ENCODE peak calls at places on chromosome 21, in four cellular contexts. F is IMR-90, G is H9, D is neuronal stem cell. A is an unnamed sample.

GRCh38 chr21:38297193-38297592 is 40.4 kb downstream of the KCNJ15 start:
- DNase-seq in F (peak), G (no peak), D (no peak), A (no peak)

GRCh38 chr21:20789696-20790095 is 208.5 kb upstream of the NCAM2 start:
- DNase-seq in G (no peak), D (no peak), F (no peak), A (no peak)

GRCh38 chr21:33022828-33023573 is 2.7 kb upstream of the OLIG2 start:
- DNase-seq in G (peak), F (no peak), D (no peak), A (no peak)

GRCh38 chr21:37993071-37993470 is 76.8 kb upstream of the KCNJ6 start:
- DNase-seq in G (no peak), D (no peak), F (no peak), A (no peak)

GRCh38 chr21:35753308-35753707 is 307.0 kb downstream of the SETD4 start:
- DNase-seq in D (no peak), G (no peak), F (no peak), A (no peak)

GRCh38 chr21:29261555-29262540 is 36.9 kb upstream of the BACH1 start:
- DNase-seq in F (no peak), D (no peak), G (no peak), A (no peak)

GRCh38 chr21:34198232-34199120 is 125.1 kb downstream of the MRPS6 start:
- DNase-seq in D (no peak), G (no peak), F (no peak), A (peak)

GRCh38 chr21:28833609-28834008 is 159.1 kb downstream of the LTN1 start:
- DNase-seq in D (no peak), F (no peak), G (no peak), A (no peak)

GRCh38 chr21:28338906-28339305 is 653.8 kb downstream of the LTN1 start:
- DNase-seq in F (no peak), D (no peak), G (no peak), A (no peak)

GRCh38 chr21:41640756-41641509 is 125.9 kb downstream of the RIPK4 start:
- DNase-seq in D (no peak), G (no peak), F (peak), A (no peak)

GRCh38 chr21:41501919-41502318 is 6.0 kb downstream of the TMPRSS2 start:
- DNase-seq in D (no peak), F (no peak), G (no peak), A (no peak)

GRCh38 chr21:46049890-46050650 is 47.8 kb upstream of the COL6A2 start:
- DNase-seq in F (no peak), D (no peak), G (no peak), A (peak)
- H2BK15ac ChIP-seq in F (peak), D (peak), G (no peak), A (peak)

DNA sequence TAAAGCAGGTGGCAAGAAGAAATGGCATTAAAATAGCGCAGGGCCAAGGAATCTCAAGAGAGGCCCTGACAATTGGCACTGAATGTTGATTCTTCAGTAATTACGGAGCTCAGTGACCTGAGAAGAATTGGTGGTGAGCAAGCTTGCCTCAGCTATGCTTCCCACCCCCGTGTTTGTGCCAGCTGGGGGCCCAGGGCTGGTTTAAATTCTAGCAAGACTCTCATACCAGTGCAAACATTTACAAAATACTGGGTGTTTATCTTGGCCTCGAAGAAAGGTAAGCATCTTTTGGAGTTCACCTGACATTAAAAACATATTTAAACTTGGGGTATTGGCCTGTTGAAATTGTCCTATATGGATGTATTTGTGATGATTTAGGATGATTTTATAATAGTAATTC is 296.7 kb upstream of the USP25 start:
- DNase-seq in G (no peak), D (no peak), F (no peak), A (no peak)
- H2BK15ac ChIP-seq in G (no peak), D (no peak), F (no peak), A (no peak)

DNA sequence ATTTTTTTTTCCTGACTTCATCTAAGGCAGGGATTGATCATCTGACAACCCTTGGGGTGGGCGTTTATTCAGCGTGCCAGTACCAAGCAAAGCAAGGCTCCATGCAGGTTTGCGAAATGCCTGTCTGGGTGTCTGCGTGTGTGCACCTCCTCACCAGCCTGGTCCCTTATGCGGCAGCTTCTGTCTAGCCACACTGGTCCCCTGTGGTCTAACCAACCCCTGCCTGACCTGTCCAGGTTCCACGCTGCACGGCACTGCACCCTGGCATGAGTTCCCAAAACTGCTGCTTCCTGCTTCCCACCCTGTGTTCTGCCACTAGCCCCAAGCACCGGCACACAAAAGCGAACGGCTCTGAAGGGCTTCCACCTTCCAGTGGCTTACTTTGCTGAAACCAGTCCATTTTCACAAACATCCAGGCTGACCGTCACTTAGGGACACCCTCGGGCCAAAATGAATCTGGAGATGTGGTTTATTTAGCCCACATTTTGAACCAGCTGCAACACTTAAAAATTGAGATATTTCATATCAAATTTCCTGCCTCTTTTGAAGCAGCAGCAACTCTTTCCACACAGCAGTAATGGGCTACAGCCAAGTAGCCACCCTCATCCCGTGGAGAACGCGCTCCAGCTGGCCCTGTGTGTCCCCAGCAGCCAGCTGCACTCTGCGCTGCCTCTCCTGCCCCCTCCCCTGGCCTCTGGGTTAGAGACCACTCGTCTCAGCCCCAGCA is 55.7 kb downstream of the HLCS start:
- DNase-seq in G (no peak), D (no peak), F (peak), A (no peak)
- H2BK15ac ChIP-seq in G (no peak), D (no peak), F (peak), A (no peak)

GRCh38 chr21:43278766-43279577 is 110.2 kb downstream of the CRYAA start:
- DNase-seq in D (no peak), G (no peak), F (no peak), A (no peak)
- H2BK15ac ChIP-seq in D (peak), G (no peak), F (no peak), A (peak)

GRCh38 chr21:45014747-45015468 is 59.5 kb upstream of the ADARB1 start:
- DNase-seq in F (no peak), G (no peak), D (no peak), A (no peak)
- H2BK15ac ChIP-seq in F (peak), G (no peak), D (peak), A (no peak)

A was measured in H1.